ENCODE peak calls at places on chromosomes 5 and 9, in four cellular contexts. One of them, this sample, is unnamed. For H3K4me1, the result is how much of the 10 kb centered on the place peaks cover.

GRCh38 chr5:87121315-87122170 is 146.1 kb upstream of the RASA1 start:
- DNase-seq in transverse colon: peak
- DNase-seq in suprapubic skin: no peak
- DNase-seq in H1: no peak
- DNase-seq in this sample: no peak

GRCh38 chr9:131203438-131204219 is 72.7 kb downstream of the FAM78A start:
- DNase-seq in H1: no peak
- DNase-seq in suprapubic skin: no peak
- DNase-seq in transverse colon: no peak
- DNase-seq in this sample: no peak

GRCh38 chr9:35673132-35673997 is at the start of gene CA9:
- DNase-seq in suprapubic skin: no peak
- DNase-seq in H1: no peak
- DNase-seq in transverse colon: peak
- DNase-seq in this sample: no peak

GRCh38 chr5:151569132-151570046 is 21.7 kb downstream of the FAT2 start:
- DNase-seq in H1: no peak
- DNase-seq in suprapubic skin: no peak
- DNase-seq in transverse colon: no peak
- DNase-seq in this sample: no peak

GRCh38 chr9:88559661-88560060 is 24.7 kb downstream of the NXNL2 start:
- DNase-seq in H1: no peak
- DNase-seq in transverse colon: no peak
- DNase-seq in suprapubic skin: no peak
- DNase-seq in this sample: no peak

GRCh38 chr5:107486489-107486888 is 184.2 kb downstream of the EFNA5 start:
- DNase-seq in transverse colon: no peak
- DNase-seq in H1: no peak
- DNase-seq in suprapubic skin: no peak
- DNase-seq in this sample: no peak

GRCh38 chr5:107937710-107938355 is 267.1 kb upstream of the EFNA5 start:
- DNase-seq in H1: no peak
- DNase-seq in suprapubic skin: no peak
- DNase-seq in transverse colon: no peak
- DNase-seq in this sample: no peak

GRCh38 chr5:126801992-126802294 is 25.0 kb downstream of the LMNB1 start:
- DNase-seq in H1: no peak
- DNase-seq in suprapubic skin: no peak
- DNase-seq in transverse colon: no peak
- DNase-seq in this sample: no peak

GRCh38 chr5:141634162-141634561 is 2.5 kb downstream of the HDAC3 start:
- DNase-seq in transverse colon: no peak
- DNase-seq in H1: no peak
- DNase-seq in suprapubic skin: no peak
- DNase-seq in this sample: no peak

GRCh38 chr5:126422994-126423788 is at the start of gene GRAMD2B:
- DNase-seq in transverse colon: peak
- DNase-seq in H1: peak
- DNase-seq in suprapubic skin: peak
- DNase-seq in this sample: peak

GRCh38 chr5:150636391-150637244 is 3.8 kb upstream of the SYNPO start:
- DNase-seq in H1: no peak
- DNase-seq in suprapubic skin: no peak
- DNase-seq in transverse colon: peak
- DNase-seq in this sample: peak

GRCh38 chr9:72872718-72873117 is 80.1 kb downstream of the ALDH1A1 start:
- DNase-seq in suprapubic skin: no peak
- DNase-seq in transverse colon: peak
- DNase-seq in H1: no peak
- DNase-seq in this sample: no peak

GRCh38 chr5:33891731-33892418 is at the start of gene ADAMTS12:
- DNase-seq in H1: peak
- DNase-seq in suprapubic skin: peak
- DNase-seq in transverse colon: peak
- DNase-seq in this sample: peak

GRCh38 chr5:3364941-3365340 is 230.7 kb upstream of the IRX1 start:
- DNase-seq in H1: no peak
- DNase-seq in suprapubic skin: peak
- DNase-seq in transverse colon: no peak
- DNase-seq in this sample: no peak

GRCh38 chr5:139836469-139837208 is 41.0 kb downstream of the PSD2 start:
- DNase-seq in suprapubic skin: no peak
- DNase-seq in H1: no peak
- DNase-seq in transverse colon: no peak
- DNase-seq in this sample: no peak

GRCh38 chr5:176629853-176630680 is at the start of the genes EIF4E1B and SNCB:
- DNase-seq in transverse colon: no peak
- DNase-seq in suprapubic skin: no peak
- DNase-seq in H1: peak
- DNase-seq in this sample: no peak

GRCh38 chr9:19631181-19631580 is 157.7 kb downstream of the SLC24A2 start:
- DNase-seq in transverse colon: no peak
- DNase-seq in H1: no peak
- DNase-seq in suprapubic skin: no peak
- DNase-seq in this sample: no peak

GRCh38 chr5:168991991-168992390 is 308.9 kb downstream of the SLIT3 start:
- DNase-seq in suprapubic skin: no peak
- DNase-seq in transverse colon: no peak
- DNase-seq in H1: no peak
- DNase-seq in this sample: no peak

GRCh38 chr9:21965401-21965951 is 28.7 kb downstream of the CDKN2A start:
- DNase-seq in suprapubic skin: no peak
- DNase-seq in transverse colon: peak
- DNase-seq in H1: peak
- DNase-seq in this sample: no peak

GRCh38 chr5:143471041-143471509 is 67.6 kb upstream of the NR3C1 start:
- DNase-seq in transverse colon: no peak
- DNase-seq in H1: no peak
- DNase-seq in suprapubic skin: no peak
- DNase-seq in this sample: no peak

GRCh38 chr5:24905123-24905522 is 260.3 kb upstream of the CDH10 start:
- DNase-seq in suprapubic skin: no peak
- DNase-seq in transverse colon: no peak
- DNase-seq in H1: no peak
- DNase-seq in this sample: no peak

GRCh38 chr5:35129921-35130485 is 82.3 kb upstream of the AGXT2 start:
- DNase-seq in suprapubic skin: no peak
- DNase-seq in H1: no peak
- DNase-seq in transverse colon: peak
- DNase-seq in this sample: no peak

GRCh38 chr9:17402309-17402708 is 176.6 kb upstream of the SH3GL2 start:
- DNase-seq in H1: no peak
- DNase-seq in transverse colon: no peak
- DNase-seq in suprapubic skin: no peak
- DNase-seq in this sample: no peak

GRCh38 chr9:87381050-87381711 is 116.5 kb upstream of the DAPK1 start:
- DNase-seq in H1: no peak
- DNase-seq in transverse colon: no peak
- DNase-seq in suprapubic skin: no peak
- DNase-seq in this sample: no peak
- TF ChIP-seq EP300 in H1: no peak
- TF ChIP-seq EP300 in transverse colon: no peak
- TF ChIP-seq EP300 in suprapubic skin: no peak
- TF ChIP-seq EP300 in this sample: no peak

DNA sequence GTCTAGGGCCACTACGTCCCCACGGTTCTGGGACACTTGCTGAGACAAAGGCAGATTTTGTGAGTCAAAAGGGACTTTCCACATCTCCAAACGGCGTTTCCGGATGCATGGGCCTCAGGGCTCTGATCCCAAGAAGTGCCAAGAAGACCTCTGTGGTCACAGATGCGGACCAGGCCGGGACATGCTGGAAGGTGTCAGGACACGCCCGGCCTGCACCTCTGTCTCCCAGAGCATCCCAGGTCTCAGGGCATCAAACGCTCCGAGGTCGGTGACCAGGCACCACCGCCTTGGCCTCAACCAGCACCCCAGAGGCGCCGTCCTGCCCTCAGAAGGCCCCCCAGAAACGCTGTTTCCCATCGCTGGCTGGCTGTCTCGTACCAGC is 27.9 kb upstream of the SLC12A7 start:
- DNase-seq in transverse colon: no peak
- DNase-seq in suprapubic skin: no peak
- DNase-seq in H1: no peak
- DNase-seq in this sample: no peak
- H3K4me3 ChIP-seq in transverse colon: no peak
- H3K4me3 ChIP-seq in suprapubic skin: no peak
- H3K4me3 ChIP-seq in H1: no peak
- H3K4me3 ChIP-seq in this sample: no peak

GRCh38 chr5:6723901-6724300 is 10.7 kb downstream of the TENT4A start:
- DNase-seq in suprapubic skin: peak
- DNase-seq in H1: no peak
- DNase-seq in transverse colon: no peak
- DNase-seq in this sample: no peak
- H3K4me1 ChIP-seq in suprapubic skin: half or more
- H3K4me1 ChIP-seq in H1: under half
- H3K4me1 ChIP-seq in transverse colon: under half
- H3K4me1 ChIP-seq in this sample: under half

DNA sequence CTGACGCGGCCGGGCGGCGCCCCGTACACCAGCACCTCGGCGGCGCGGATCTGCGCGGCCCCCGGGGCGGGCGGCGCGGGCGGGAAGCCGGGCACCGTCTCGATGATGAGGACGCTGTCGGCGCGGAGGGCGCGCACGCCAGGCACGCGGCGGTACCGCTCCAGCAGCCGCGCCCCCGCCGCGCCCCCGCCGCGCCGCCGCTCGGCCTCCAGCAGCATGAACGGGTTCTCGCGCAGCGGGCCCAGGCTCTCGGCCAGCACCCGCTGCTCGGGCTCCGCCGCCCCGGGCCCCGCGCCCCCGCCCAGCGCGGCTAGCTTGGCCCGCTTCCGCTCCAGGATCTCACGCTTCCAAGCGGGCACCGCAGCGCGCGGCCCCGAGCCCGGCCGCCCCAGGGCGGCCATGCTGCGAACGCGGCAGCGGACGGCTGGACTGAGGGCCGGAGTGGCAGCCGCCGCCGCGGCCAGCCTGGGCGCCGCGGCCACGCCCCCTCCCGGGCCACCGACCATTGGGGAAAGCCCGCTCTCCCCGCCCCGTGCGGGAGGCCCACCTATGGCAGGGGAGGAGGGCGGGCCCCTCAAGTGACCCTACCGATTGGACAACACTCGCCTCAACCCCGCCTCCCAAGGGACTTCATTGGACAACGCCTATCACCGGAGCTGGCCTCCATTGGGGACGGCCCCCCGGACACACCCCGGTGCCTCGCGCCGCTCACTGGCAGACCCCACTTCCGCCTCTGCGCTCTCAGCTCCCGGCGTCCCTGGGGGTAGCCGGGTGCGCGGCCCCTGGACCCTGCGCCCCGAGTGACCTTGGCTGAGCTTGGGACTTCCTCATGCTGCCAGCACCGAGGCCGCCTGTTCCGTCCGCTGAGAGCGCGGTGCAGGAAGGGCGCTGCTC is at the start of gene TPRN:
- DNase-seq in transverse colon: peak
- DNase-seq in H1: peak
- DNase-seq in suprapubic skin: peak
- DNase-seq in this sample: peak
- TF ChIP-seq EP300 in transverse colon: no peak
- TF ChIP-seq EP300 in H1: no peak
- TF ChIP-seq EP300 in suprapubic skin: no peak
- TF ChIP-seq EP300 in this sample: no peak